ENCODE peak calls at places on chromosome 9, in six cellular contexts. One of them, this sample, is unnamed.

GRCh38 chr9:70420267-70421019 is 6.0 kb upstream of the KLF9 start:
- DNase-seq in transverse colon: peak; percentile 92
- DNase-seq in heart right ventricle: peak; percentile 94
- DNase-seq in upper lobe of left lung: peak; percentile 96
- DNase-seq in fibroblast of lung: peak; percentile 79
- DNase-seq in CD8-positive, alpha-beta memory T cell: peak; percentile 49
- DNase-seq in this sample: no peak

GRCh38 chr9:97747201-97747965 is 50.2 kb upstream of the XPA start:
- DNase-seq in transverse colon: no peak
- DNase-seq in heart right ventricle: no peak
- DNase-seq in upper lobe of left lung: no peak
- DNase-seq in fibroblast of lung: no peak
- DNase-seq in CD8-positive, alpha-beta memory T cell: no peak
- DNase-seq in this sample: no peak

GRCh38 chr9:5895782-5896181 is 5.1 kb downstream of the MLANA start:
- DNase-seq in transverse colon: no peak
- DNase-seq in heart right ventricle: no peak
- DNase-seq in upper lobe of left lung: no peak
- DNase-seq in fibroblast of lung: no peak
- DNase-seq in CD8-positive, alpha-beta memory T cell: no peak
- DNase-seq in this sample: no peak

GRCh38 chr9:38144421-38144820 is 75.4 kb upstream of the SHB start:
- DNase-seq in transverse colon: no peak
- DNase-seq in heart right ventricle: no peak
- DNase-seq in upper lobe of left lung: no peak
- DNase-seq in fibroblast of lung: peak; percentile 89
- DNase-seq in CD8-positive, alpha-beta memory T cell: no peak
- DNase-seq in this sample: no peak

GRCh38 chr9:5587024-5587423 is 41.9 kb upstream of the RIC1 start:
- DNase-seq in transverse colon: no peak
- DNase-seq in heart right ventricle: no peak
- DNase-seq in upper lobe of left lung: no peak
- DNase-seq in fibroblast of lung: peak; percentile 80
- DNase-seq in CD8-positive, alpha-beta memory T cell: no peak
- DNase-seq in this sample: no peak

GRCh38 chr9:36997414-36997813 is 36.7 kb downstream of the PAX5 start:
- DNase-seq in transverse colon: no peak
- DNase-seq in heart right ventricle: no peak
- DNase-seq in upper lobe of left lung: no peak
- DNase-seq in fibroblast of lung: peak; percentile 42
- DNase-seq in CD8-positive, alpha-beta memory T cell: no peak
- DNase-seq in this sample: no peak

GRCh38 chr9:91746357-91746756 is 203.7 kb downstream of the ROR2 start:
- DNase-seq in transverse colon: no peak
- DNase-seq in heart right ventricle: no peak
- DNase-seq in upper lobe of left lung: no peak
- DNase-seq in fibroblast of lung: no peak
- DNase-seq in CD8-positive, alpha-beta memory T cell: no peak
- DNase-seq in this sample: no peak

GRCh38 chr9:6781476-6781875 is 23.7 kb downstream of the KDM4C start:
- DNase-seq in transverse colon: no peak
- DNase-seq in heart right ventricle: no peak
- DNase-seq in upper lobe of left lung: no peak
- DNase-seq in fibroblast of lung: no peak
- DNase-seq in CD8-positive, alpha-beta memory T cell: no peak
- DNase-seq in this sample: no peak

GRCh38 chr9:112541690-112542089 is 55.1 kb downstream of the KIAA1958 start:
- DNase-seq in transverse colon: no peak
- DNase-seq in heart right ventricle: no peak
- DNase-seq in upper lobe of left lung: no peak
- DNase-seq in fibroblast of lung: peak; percentile 42
- DNase-seq in CD8-positive, alpha-beta memory T cell: no peak
- DNase-seq in this sample: no peak

GRCh38 chr9:122346478-122347347 is 24.1 kb upstream of the PTGS1 start:
- DNase-seq in transverse colon: peak; percentile 46
- DNase-seq in heart right ventricle: peak; percentile 70
- DNase-seq in upper lobe of left lung: peak; percentile 36
- DNase-seq in fibroblast of lung: peak; percentile 26
- DNase-seq in CD8-positive, alpha-beta memory T cell: no peak
- DNase-seq in this sample: no peak

GRCh38 chr9:132288956-132289355 is 65.8 kb downstream of the SETX start:
- DNase-seq in transverse colon: no peak
- DNase-seq in heart right ventricle: no peak
- DNase-seq in upper lobe of left lung: no peak
- DNase-seq in fibroblast of lung: peak; percentile 22
- DNase-seq in CD8-positive, alpha-beta memory T cell: no peak
- DNase-seq in this sample: no peak

GRCh38 chr9:28435456-28435855 is 862.2 kb upstream of the C9orf72 start:
- DNase-seq in transverse colon: no peak
- DNase-seq in heart right ventricle: no peak
- DNase-seq in upper lobe of left lung: no peak
- DNase-seq in fibroblast of lung: no peak
- DNase-seq in CD8-positive, alpha-beta memory T cell: no peak
- DNase-seq in this sample: no peak

GRCh38 chr9:136761545-136761981 is 2.8 kb downstream of the LCN15 start:
- DNase-seq in transverse colon: no peak
- DNase-seq in heart right ventricle: no peak
- DNase-seq in upper lobe of left lung: no peak
- DNase-seq in fibroblast of lung: no peak
- DNase-seq in CD8-positive, alpha-beta memory T cell: no peak
- DNase-seq in this sample: no peak

GRCh38 chr9:38227061-38227540 is 158.1 kb upstream of the SHB start:
- DNase-seq in transverse colon: peak; percentile 21
- DNase-seq in heart right ventricle: peak; percentile 27
- DNase-seq in upper lobe of left lung: peak; percentile 58
- DNase-seq in fibroblast of lung: peak; percentile 93
- DNase-seq in CD8-positive, alpha-beta memory T cell: peak; percentile 12
- DNase-seq in this sample: no peak

GRCh38 chr9:86557063-86557766 is 203.0 kb upstream of the TUT7 start:
- DNase-seq in transverse colon: no peak
- DNase-seq in heart right ventricle: peak; percentile 21
- DNase-seq in upper lobe of left lung: no peak
- DNase-seq in fibroblast of lung: peak; percentile 66
- DNase-seq in CD8-positive, alpha-beta memory T cell: no peak
- DNase-seq in this sample: no peak

GRCh38 chr9:123943671-123944070 is 13.7 kb upstream of the DENND1A start:
- DNase-seq in transverse colon: no peak
- DNase-seq in heart right ventricle: no peak
- DNase-seq in upper lobe of left lung: no peak
- DNase-seq in fibroblast of lung: no peak
- DNase-seq in CD8-positive, alpha-beta memory T cell: no peak
- DNase-seq in this sample: no peak

GRCh38 chr9:127133739-127134167 is 11.3 kb upstream of the ANGPTL2 start:
- DNase-seq in transverse colon: peak; percentile 48
- DNase-seq in heart right ventricle: peak; percentile 56
- DNase-seq in upper lobe of left lung: no peak
- DNase-seq in fibroblast of lung: peak; percentile 90
- DNase-seq in CD8-positive, alpha-beta memory T cell: no peak
- DNase-seq in this sample: no peak

GRCh38 chr9:93477397-93477796 is 24.0 kb upstream of the FAM120AOS start:
- DNase-seq in transverse colon: no peak
- DNase-seq in heart right ventricle: no peak
- DNase-seq in upper lobe of left lung: no peak
- DNase-seq in fibroblast of lung: no peak
- DNase-seq in CD8-positive, alpha-beta memory T cell: no peak
- DNase-seq in this sample: no peak

GRCh38 chr9:84519486-84519885 is 150.0 kb upstream of the NTRK2 start:
- DNase-seq in transverse colon: no peak
- DNase-seq in heart right ventricle: no peak
- DNase-seq in upper lobe of left lung: no peak
- DNase-seq in fibroblast of lung: no peak
- DNase-seq in CD8-positive, alpha-beta memory T cell: no peak
- DNase-seq in this sample: no peak

GRCh38 chr9:104094534-104095020 is 468 bp downstream of the SMC2 start:
- DNase-seq in transverse colon: no peak
- DNase-seq in heart right ventricle: no peak
- DNase-seq in upper lobe of left lung: no peak
- DNase-seq in fibroblast of lung: peak; percentile 8
- DNase-seq in CD8-positive, alpha-beta memory T cell: no peak
- DNase-seq in this sample: no peak

GRCh38 chr9:117523531-117524153 is 108.8 kb upstream of the ASTN2 start:
- DNase-seq in transverse colon: no peak
- DNase-seq in heart right ventricle: no peak
- DNase-seq in upper lobe of left lung: no peak
- DNase-seq in fibroblast of lung: no peak
- DNase-seq in CD8-positive, alpha-beta memory T cell: no peak
- DNase-seq in this sample: no peak

GRCh38 chr9:85716031-85716877 is 25.5 kb downstream of the AGTPBP1 start:
- DNase-seq in transverse colon: no peak
- DNase-seq in heart right ventricle: no peak
- DNase-seq in upper lobe of left lung: no peak
- DNase-seq in fibroblast of lung: peak; percentile 6
- DNase-seq in CD8-positive, alpha-beta memory T cell: no peak
- DNase-seq in this sample: no peak

GRCh38 chr9:16057541-16057940 is 504.7 kb downstream of the CCDC171 start:
- DNase-seq in transverse colon: no peak
- DNase-seq in heart right ventricle: no peak
- DNase-seq in upper lobe of left lung: no peak
- DNase-seq in fibroblast of lung: no peak
- DNase-seq in CD8-positive, alpha-beta memory T cell: no peak
- DNase-seq in this sample: no peak

GRCh38 chr9:18114559-18114958 is 359.4 kb upstream of the ADAMTSL1 start:
- DNase-seq in transverse colon: no peak
- DNase-seq in heart right ventricle: no peak
- DNase-seq in upper lobe of left lung: no peak
- DNase-seq in fibroblast of lung: no peak
- DNase-seq in CD8-positive, alpha-beta memory T cell: no peak
- DNase-seq in this sample: no peak
- H3K4me1 ChIP-seq in transverse colon: no peaks in the 10 kb centered on the region
- H3K4me1 ChIP-seq in heart right ventricle: no peaks in the 10 kb centered on the region
- H3K4me1 ChIP-seq in upper lobe of left lung: no peaks in the 10 kb centered on the region
- H3K4me1 ChIP-seq in fibroblast of lung: no peaks in the 10 kb centered on the region
- H3K4me1 ChIP-seq in CD8-positive, alpha-beta memory T cell: no peaks in the 10 kb centered on the region
- H3K4me1 ChIP-seq in this sample: no peaks in the 10 kb centered on the region

DNA sequence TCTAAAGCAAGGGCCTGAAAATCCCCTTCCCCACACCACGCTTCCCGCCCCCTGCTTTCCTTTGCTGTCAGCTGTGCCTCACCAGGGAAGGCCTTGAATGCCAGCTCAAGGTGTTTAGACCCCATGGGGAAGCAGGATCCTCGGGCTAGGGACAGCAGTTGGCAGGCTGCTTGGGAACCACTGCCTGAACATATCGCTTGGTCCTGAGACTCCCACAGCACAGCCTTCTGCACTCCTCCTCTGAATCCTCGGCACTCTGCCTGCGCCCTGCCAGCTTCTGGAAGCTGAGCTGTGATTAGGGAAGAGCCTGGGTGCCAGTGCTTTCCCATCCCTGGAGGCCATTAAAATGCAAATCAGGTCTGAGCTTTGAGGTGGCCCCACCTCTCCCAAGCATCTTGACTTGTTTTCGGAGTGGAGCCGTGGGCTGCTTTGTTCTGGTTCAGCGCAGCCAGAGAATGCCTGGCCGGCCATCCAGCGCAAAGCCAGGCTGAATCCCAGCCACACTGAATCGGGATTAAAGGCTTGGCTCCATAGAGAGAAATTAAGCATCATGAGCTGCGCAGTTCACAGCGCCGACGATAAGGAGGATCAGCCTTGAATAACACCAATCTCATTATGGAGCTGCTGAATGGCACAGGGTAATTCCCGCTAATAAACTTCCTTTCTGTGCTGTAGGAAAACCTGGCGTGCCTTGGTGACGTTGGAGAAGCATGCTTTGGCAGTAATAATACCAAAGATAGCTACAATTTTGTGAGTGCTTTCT is 40.0 kb downstream of the AMBP start:
- DNase-seq in transverse colon: no peak
- DNase-seq in heart right ventricle: no peak
- DNase-seq in upper lobe of left lung: peak; percentile 10
- DNase-seq in fibroblast of lung: no peak
- DNase-seq in CD8-positive, alpha-beta memory T cell: no peak
- DNase-seq in this sample: no peak
- H3K36me3 ChIP-seq in transverse colon: no peaks in the 10 kb centered on the region
- H3K36me3 ChIP-seq in heart right ventricle: peaks cover 28% of the 10 kb centered on the region
- H3K36me3 ChIP-seq in upper lobe of left lung: peaks cover 17% of the 10 kb centered on the region
- H3K36me3 ChIP-seq in fibroblast of lung: peaks cover 14% of the 10 kb centered on the region
- H3K36me3 ChIP-seq in CD8-positive, alpha-beta memory T cell: no peaks in the 10 kb centered on the region
- H3K36me3 ChIP-seq in this sample: no peaks in the 10 kb centered on the region

GRCh38 chr9:73020877-73021276 is 68.0 kb upstream of the ALDH1A1 start:
- DNase-seq in transverse colon: no peak
- DNase-seq in heart right ventricle: no peak
- DNase-seq in upper lobe of left lung: no peak
- DNase-seq in fibroblast of lung: no peak
- DNase-seq in CD8-positive, alpha-beta memory T cell: no peak
- DNase-seq in this sample: no peak
- H3K4me3 ChIP-seq in transverse colon: no peak overlapping the region
- H3K4me3 ChIP-seq in heart right ventricle: no peak overlapping the region
- H3K4me3 ChIP-seq in upper lobe of left lung: no peak overlapping the region
- H3K4me3 ChIP-seq in fibroblast of lung: no peak overlapping the region
- H3K4me3 ChIP-seq in CD8-positive, alpha-beta memory T cell: no peak overlapping the region
- H3K4me3 ChIP-seq in this sample: no peak overlapping the region

GRCh38 chr9:108441251-108441650 is 414.5 kb downstream of the ACTL7B start:
- DNase-seq in transverse colon: no peak
- DNase-seq in heart right ventricle: no peak
- DNase-seq in upper lobe of left lung: no peak
- DNase-seq in fibroblast of lung: no peak
- DNase-seq in CD8-positive, alpha-beta memory T cell: no peak
- DNase-seq in this sample: no peak
- H3K4me1 ChIP-seq in transverse colon: peaks cover 3% of the 10 kb centered on the region
- H3K4me1 ChIP-seq in heart right ventricle: no peaks in the 10 kb centered on the region
- H3K4me1 ChIP-seq in upper lobe of left lung: peaks cover 5% of the 10 kb centered on the region
- H3K4me1 ChIP-seq in fibroblast of lung: peaks cover 19% of the 10 kb centered on the region
- H3K4me1 ChIP-seq in CD8-positive, alpha-beta memory T cell: no peaks in the 10 kb centered on the region
- H3K4me1 ChIP-seq in this sample: no peaks in the 10 kb centered on the region

DNA sequence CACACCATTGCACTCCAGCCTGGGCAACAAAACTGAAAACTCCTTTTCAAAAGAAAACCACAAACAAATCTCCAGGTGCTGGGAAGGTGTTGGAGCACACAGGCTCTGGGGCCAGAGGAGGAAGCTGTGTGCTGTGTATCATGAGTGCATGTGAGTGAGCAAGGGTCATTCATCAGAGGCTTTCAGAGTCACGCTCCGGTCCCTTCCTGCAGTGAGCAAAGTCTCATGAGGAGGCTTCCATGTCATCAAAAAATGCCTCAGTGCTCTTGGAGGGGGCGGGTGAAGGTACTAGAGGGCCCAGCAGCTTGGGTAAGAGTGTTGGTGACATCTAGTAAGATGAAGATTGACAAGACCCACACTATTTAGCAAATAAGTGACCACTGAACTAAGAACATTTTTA is 48.3 kb upstream of the TESK1 start:
- DNase-seq in transverse colon: no peak
- DNase-seq in heart right ventricle: no peak
- DNase-seq in upper lobe of left lung: no peak
- DNase-seq in fibroblast of lung: no peak
- DNase-seq in CD8-positive, alpha-beta memory T cell: no peak
- DNase-seq in this sample: no peak
- H3K36me3 ChIP-seq in transverse colon: no peaks in the 10 kb centered on the region
- H3K36me3 ChIP-seq in heart right ventricle: peaks cover 74% of the 10 kb centered on the region
- H3K36me3 ChIP-seq in upper lobe of left lung: peaks cover 59% of the 10 kb centered on the region
- H3K36me3 ChIP-seq in fibroblast of lung: peaks cover 30% of the 10 kb centered on the region
- H3K36me3 ChIP-seq in CD8-positive, alpha-beta memory T cell: no peaks in the 10 kb centered on the region
- H3K36me3 ChIP-seq in this sample: no peaks in the 10 kb centered on the region

GRCh38 chr9:13705356-13705755 is 425.9 kb upstream of the MPDZ start:
- DNase-seq in transverse colon: no peak
- DNase-seq in heart right ventricle: no peak
- DNase-seq in upper lobe of left lung: no peak
- DNase-seq in fibroblast of lung: peak; percentile 46
- DNase-seq in CD8-positive, alpha-beta memory T cell: no peak
- DNase-seq in this sample: no peak
- H3K4me3 ChIP-seq in transverse colon: no peak overlapping the region
- H3K4me3 ChIP-seq in heart right ventricle: no peak overlapping the region
- H3K4me3 ChIP-seq in upper lobe of left lung: no peak overlapping the region
- H3K4me3 ChIP-seq in fibroblast of lung: no peak overlapping the region
- H3K4me3 ChIP-seq in CD8-positive, alpha-beta memory T cell: no peak overlapping the region
- H3K4me3 ChIP-seq in this sample: no peak overlapping the region

GRCh38 chr9:27280858-27281257 is 16.1 kb downstream of the EQTN start:
- DNase-seq in transverse colon: no peak
- DNase-seq in heart right ventricle: no peak
- DNase-seq in upper lobe of left lung: no peak
- DNase-seq in fibroblast of lung: no peak
- DNase-seq in CD8-positive, alpha-beta memory T cell: no peak
- DNase-seq in this sample: peak; percentile 3
- H3K4me1 ChIP-seq in transverse colon: no peaks in the 10 kb centered on the region
- H3K4me1 ChIP-seq in heart right ventricle: no peaks in the 10 kb centered on the region
- H3K4me1 ChIP-seq in upper lobe of left lung: peaks cover 12% of the 10 kb centered on the region
- H3K4me1 ChIP-seq in fibroblast of lung: peaks cover 2% of the 10 kb centered on the region
- H3K4me1 ChIP-seq in CD8-positive, alpha-beta memory T cell: no peaks in the 10 kb centered on the region
- H3K4me1 ChIP-seq in this sample: no peaks in the 10 kb centered on the region